ENCODE peak calls at places on chromosomes 13 and 19, in seven cellular contexts. M is neural crest cell, V is body of pancreas, U is bronchial epithelial cell, J is PC-3, Z is AG04449, B is choroid plexus epithelial cell. I is an unnamed sample.

GRCh38 chr13:40464991-40465390 is 201.4 kb downstream of the FOXO1 start:
- DNase-seq in U (peak), J (no peak), B (no peak), M (no peak), V (no peak), Z (no peak), I (no peak)

GRCh38 chr13:84230568-84230967 is 348.3 kb upstream of the SLITRK1 start:
- DNase-seq in U (no peak), J (no peak), M (no peak), B (no peak), Z (no peak), V (no peak), I (no peak)

GRCh38 chr13:73715910-73716257 is 418.3 kb downstream of the KLF12 start:
- DNase-seq in M (no peak), U (peak), V (no peak), B (peak), Z (no peak), J (peak), I (no peak)

GRCh38 chr13:103282571-103283450 is 216.6 kb upstream of the SLC10A2 start:
- DNase-seq in J (peak), U (peak), V (peak), B (peak), M (no peak), Z (no peak), I (no peak)

GRCh38 chr13:38785047-38785446 is 98.2 kb downstream of the FREM2 start:
- DNase-seq in M (no peak), V (no peak), Z (no peak), B (no peak), J (no peak), U (no peak), I (no peak)

GRCh38 chr19:17616961-17617806 is 61.7 kb downstream of the COLGALT1 start:
- DNase-seq in M (no peak), U (peak), J (no peak), V (no peak), B (no peak), Z (no peak), I (peak)

GRCh38 chr19:45400192-45400591 is 4.7 kb downstream of the PPP1R13L start:
- DNase-seq in Z (no peak), U (peak), J (no peak), M (no peak), V (no peak), B (no peak), I (no peak)

GRCh38 chr13:41905600-41906254 is 55.2 kb downstream of the VWA8 start:
- DNase-seq in M (no peak), Z (no peak), B (peak), J (peak), V (no peak), U (peak), I (no peak)

GRCh38 chr19:6065685-6066365 is 44.5 kb downstream of the RFX2 start:
- DNase-seq in V (peak), M (no peak), Z (no peak), U (peak), B (no peak), J (peak), I (no peak)

GRCh38 chr19:19386373-19386869 is 19.1 kb upstream of the GATAD2A start:
- DNase-seq in U (no peak), M (no peak), V (no peak), Z (no peak), B (no peak), J (no peak), I (no peak)

GRCh38 chr19:23393121-23393520 is 2.1 kb downstream of the ZNF91 start:
- DNase-seq in M (no peak), V (no peak), Z (no peak), U (peak), B (peak), J (peak), I (no peak)

GRCh38 chr13:36787181-36787580 is 31.8 kb upstream of the RFXAP start:
- DNase-seq in B (no peak), U (peak), Z (no peak), V (no peak), M (no peak), J (no peak), I (peak)

GRCh38 chr19:4829001-4829712 is 2.4 kb downstream of the TICAM1 start:
- DNase-seq in J (no peak), Z (no peak), U (no peak), B (no peak), V (peak), M (no peak), I (no peak)

GRCh38 chr19:48543121-48543710 is 8.8 kb upstream of the SULT2B1 start:
- DNase-seq in M (no peak), J (peak), V (peak), B (no peak), Z (no peak), U (peak), I (no peak)

DNA sequence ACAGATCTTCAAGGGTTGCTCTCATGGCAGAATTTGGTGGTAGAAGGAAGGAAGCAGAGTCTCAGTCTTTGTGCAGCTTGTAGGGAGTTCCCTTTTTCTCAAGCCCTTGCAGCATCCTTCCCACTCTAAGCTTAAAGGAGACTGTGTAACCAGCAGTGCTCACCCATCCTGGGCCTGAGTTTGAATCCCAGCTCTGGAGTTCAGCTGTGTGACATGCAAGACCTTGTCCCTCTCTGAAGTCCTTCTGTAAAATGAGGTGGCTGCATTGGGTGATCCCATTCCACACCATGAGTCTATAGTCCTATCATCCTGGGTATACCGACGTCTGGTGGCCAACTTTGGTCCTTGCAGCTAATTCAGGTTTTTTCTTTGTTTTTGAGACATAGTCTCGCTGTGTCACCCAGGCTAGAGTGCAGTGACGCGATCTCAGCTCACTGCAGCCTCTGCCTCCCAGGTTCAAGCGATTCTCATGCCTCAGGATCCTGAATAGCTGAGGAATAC is 9.8 kb downstream of the SIGLEC10 start:
- DNase-seq in Z (no peak), V (peak), J (peak), M (no peak), U (peak), B (peak), I (no peak)
- TF ChIP-seq CTCF in Z (peak), V (peak), J (peak), M (peak), U (peak), B (peak), I (peak)

GRCh38 chr19:1383311-1384084 is at the start of gene NDUFS7:
- DNase-seq in U (peak), Z (peak), B (peak), V (peak), M (peak), J (peak), I (peak)
- TF ChIP-seq CTCF in U (peak), Z (peak), B (peak), V (peak), M (peak), J (no peak), I (no peak)

DNA sequence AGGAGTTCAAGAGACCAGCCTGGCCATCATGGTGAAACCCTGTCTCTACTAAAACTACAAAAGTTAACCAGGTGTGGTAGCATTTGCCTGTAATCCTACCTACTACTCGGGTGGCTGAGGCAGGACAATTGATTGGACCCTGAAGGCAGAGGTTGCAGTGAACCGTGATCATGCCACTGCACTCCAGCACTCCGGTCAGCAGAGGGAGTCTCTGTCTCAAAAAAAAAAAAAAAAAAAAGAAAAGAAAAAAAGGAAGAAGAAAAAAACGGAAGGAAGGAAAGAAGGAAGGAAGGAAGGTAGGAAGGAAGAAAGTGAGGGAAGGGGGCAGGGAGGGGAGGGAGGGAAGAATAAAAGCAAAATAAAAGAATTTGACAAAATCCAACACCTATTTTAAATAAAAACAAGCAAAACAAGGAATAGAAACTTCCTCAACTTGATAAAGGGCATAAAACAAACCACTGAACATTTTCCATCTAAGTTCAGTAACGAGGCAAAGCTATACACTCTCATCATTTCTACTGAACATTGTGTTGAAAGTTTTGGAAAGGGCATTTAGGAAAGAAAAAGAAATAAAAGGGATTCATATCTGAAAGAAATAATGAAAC is 411.6 kb upstream of the SLITRK5 start:
- DNase-seq in U (no peak), J (peak), M (peak), B (peak), Z (no peak), V (no peak), I (peak)
- TF ChIP-seq CTCF in U (peak), J (peak), M (peak), B (peak), Z (no peak), V (no peak), I (peak)

GRCh38 chr13:97256343-97256783 is 34.2 kb downstream of the MBNL2 start:
- DNase-seq in U (peak), M (no peak), Z (peak), J (peak), V (peak), B (peak), I (no peak)

GRCh38 chr13:97257228-97257755 is 35.2 kb downstream of the MBNL2 start:
- DNase-seq in U (no peak), B (no peak), M (no peak), V (no peak), J (peak), Z (no peak), I (no peak)

GRCh38 chr13:97254809-97255208 is 32.7 kb downstream of the MBNL2 start:
- DNase-seq in Z (no peak), U (peak), M (no peak), B (peak), V (no peak), J (peak), I (no peak)

GRCh38 chr13:97253581-97254293 is 31.6 kb downstream of the MBNL2 start:
- DNase-seq in M (no peak), Z (no peak), V (no peak), J (no peak), B (no peak), U (no peak), I (no peak)

DNA sequence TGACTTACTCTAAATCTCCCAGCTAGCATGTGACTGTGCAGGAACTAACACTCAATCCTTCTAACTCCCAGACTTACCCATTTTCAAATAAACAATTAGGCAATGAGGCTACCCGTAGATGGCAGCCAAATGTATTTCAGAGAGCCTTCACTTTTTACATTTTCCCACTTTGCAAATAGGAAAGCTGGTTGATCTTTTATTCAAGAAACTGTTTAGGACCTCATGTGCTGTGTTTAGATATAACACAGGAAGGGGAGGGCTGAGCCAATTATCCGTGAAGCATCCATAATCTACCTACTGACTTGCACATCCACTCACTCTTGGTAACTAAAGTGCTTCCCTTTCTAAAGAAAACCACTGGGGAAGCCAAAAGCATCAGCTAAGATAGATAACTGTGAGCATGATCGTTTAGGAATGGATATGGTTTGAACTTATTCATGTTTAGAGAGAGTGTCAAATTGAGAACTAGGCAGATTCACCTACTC is 33.4 kb downstream of the MBNL2 start:
- DNase-seq in M (no peak), B (no peak), U (no peak), Z (no peak), J (no peak), V (no peak), I (no peak)
- TF ChIP-seq CTCF in M (no peak), B (no peak), U (no peak), Z (no peak), J (no peak), V (no peak), I (no peak)

I was measured in glutamatergic neuron.